ENCODE peak calls at places on chromosomes 12 and 14, in ten cellular contexts. Z, U, S, F, D, E, R, C, L and H are unnamed samples. For H3K4me1, the result is how much of the 10 kb centered on the place peaks cover.

GRCh38 chr12:54413284-54414190 is 5.5 kb downstream of the ITGA5 start:
- DNase-seq in Z (no peak), U (peak), S (no peak), F (peak), D (no peak), E (peak), R (no peak), C (no peak), L (no peak), H (no peak)

GRCh38 chr12:10368206-10369171 is 21.4 kb downstream of the KLRK1 start:
- DNase-seq in Z (peak), U (no peak), S (no peak), F (no peak), D (no peak), E (no peak), R (no peak), C (peak), L (no peak), H (no peak)

GRCh38 chr12:105705765-105706164 is 375.3 kb downstream of the C12orf75 start:
- DNase-seq in Z (no peak), U (peak), S (peak), F (peak), D (no peak), E (peak), R (peak), C (peak), L (peak), H (peak)

GRCh38 chr12:73308747-73309146 is 1036.6 kb downstream of the TRHDE start:
- DNase-seq in Z (no peak), U (no peak), S (no peak), F (no peak), D (no peak), E (no peak), R (no peak), C (no peak), L (no peak), H (no peak)

GRCh38 chr14:34461334-34462131 is 507 bp downstream of the SPTSSA start:
- DNase-seq in Z (no peak), U (peak), S (peak), F (peak), D (peak), E (peak), R (peak), C (peak), L (peak), H (peak)

GRCh38 chr12:32698285-32698684 is 19.2 kb downstream of the DNM1L start:
- DNase-seq in Z (no peak), U (no peak), S (no peak), F (no peak), D (no peak), E (no peak), R (no peak), C (no peak), L (no peak), H (no peak)

GRCh38 chr12:67701121-67701520 is 52.6 kb downstream of the DYRK2 start:
- DNase-seq in Z (no peak), U (no peak), S (peak), F (no peak), D (no peak), E (no peak), R (no peak), C (no peak), L (no peak), H (no peak)

GRCh38 chr14:92040431-92041040 is 677 bp upstream of the TRIP11 start:
- DNase-seq in Z (no peak), U (peak), S (peak), F (peak), D (no peak), E (peak), R (peak), C (no peak), L (peak), H (no peak)

GRCh38 chr12:119375619-119376018 is 41.1 kb downstream of the CCDC60 start:
- DNase-seq in Z (no peak), U (peak), S (no peak), F (no peak), D (no peak), E (no peak), R (no peak), C (no peak), L (no peak), H (no peak)
- H3K4me1 ChIP-seq in Z (under half), U (under half), S (under half), F (under half), D (under half), E (under half), R (under half), C (under half), L (under half), H (under half)

GRCh38 chr12:114403044-114403689 is 2.8 kb downstream of the TBX5 start:
- DNase-seq in Z (peak), U (no peak), S (peak), F (no peak), D (no peak), E (no peak), R (no peak), C (no peak), L (no peak), H (no peak)
- TF ChIP-seq CTCF in Z (no peak), U (no peak), S (peak), F (no peak), D (peak), E (no peak), R (no peak), C (no peak), L (no peak), H (no peak)

DNA sequence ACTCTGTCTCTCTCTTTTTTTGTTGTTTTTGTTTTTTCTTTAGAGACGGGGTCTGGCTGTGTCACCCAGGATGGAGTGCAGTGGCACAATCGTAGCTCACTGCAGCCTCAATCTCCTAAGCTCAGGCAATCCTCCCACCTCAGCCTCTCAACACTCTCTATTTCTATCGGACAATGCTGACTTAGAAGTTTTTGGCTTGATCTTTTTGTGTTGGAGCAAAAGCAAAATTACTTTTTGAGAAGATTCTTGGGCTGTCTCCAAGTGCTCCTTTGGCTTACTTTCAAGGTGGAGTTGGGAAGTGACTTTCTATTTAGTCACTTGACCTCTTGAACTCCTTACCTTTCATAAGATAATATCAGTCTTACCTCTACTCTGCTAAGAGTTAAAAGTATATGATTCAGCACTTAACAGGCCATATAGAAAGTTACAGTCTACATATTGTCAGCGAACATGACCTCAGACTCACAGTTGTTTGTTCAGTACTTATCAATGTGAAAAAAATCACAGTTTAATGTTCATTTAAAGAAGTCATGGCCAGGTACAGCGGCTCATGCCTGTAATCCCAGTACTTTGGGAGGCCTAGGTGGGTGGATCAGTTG is 15.4 kb upstream of the MIA2 start:
- DNase-seq in Z (no peak), U (no peak), S (peak), F (no peak), D (no peak), E (no peak), R (peak), C (no peak), L (peak), H (peak)
- TF ChIP-seq POLR2A in Z (no peak), U (no peak), S (no peak), F (no peak), D (no peak), E (no peak), R (no peak), C (no peak), L (no peak), H (no peak)

GRCh38 chr12:75587340-75588106 is 76.1 kb upstream of the KRR1 start:
- DNase-seq in Z (no peak), U (no peak), S (peak), F (no peak), D (no peak), E (no peak), R (no peak), C (no peak), L (no peak), H (no peak)

GRCh38 chr12:75592638-75593335 is 81.4 kb upstream of the KRR1 start:
- DNase-seq in Z (no peak), U (no peak), S (no peak), F (no peak), D (no peak), E (no peak), R (no peak), C (no peak), L (no peak), H (no peak)

GRCh38 chr12:75591628-75592027 is 80.2 kb upstream of the KRR1 start:
- DNase-seq in Z (no peak), U (no peak), S (peak), F (no peak), D (no peak), E (no peak), R (no peak), C (no peak), L (no peak), H (no peak)

GRCh38 chr12:75592086-75592485 is 80.7 kb upstream of the KRR1 start:
- DNase-seq in Z (no peak), U (no peak), S (no peak), F (no peak), D (no peak), E (no peak), R (no peak), C (no peak), L (no peak), H (no peak)

GRCh38 chr12:75589801-75590200 is 78.4 kb upstream of the KRR1 start:
- DNase-seq in Z (no peak), U (no peak), S (no peak), F (no peak), D (no peak), E (no peak), R (no peak), C (no peak), L (no peak), H (no peak)
- H3K4me1 ChIP-seq in Z (under half), U (under half), S (under half), F (under half), D (under half), E (under half), R (under half), C (under half), L (under half), H (under half)

GRCh38 chr14:43540948-43541347 is 966.1 kb downstream of the FSCB start:
- DNase-seq in Z (peak), U (no peak), S (no peak), F (no peak), D (no peak), E (no peak), R (no peak), C (no peak), L (peak), H (no peak)
- TF ChIP-seq CTCF in Z (no peak), U (no peak), S (no peak), F (no peak), D (no peak), E (no peak), R (no peak), C (no peak), L (no peak), H (no peak)

DNA sequence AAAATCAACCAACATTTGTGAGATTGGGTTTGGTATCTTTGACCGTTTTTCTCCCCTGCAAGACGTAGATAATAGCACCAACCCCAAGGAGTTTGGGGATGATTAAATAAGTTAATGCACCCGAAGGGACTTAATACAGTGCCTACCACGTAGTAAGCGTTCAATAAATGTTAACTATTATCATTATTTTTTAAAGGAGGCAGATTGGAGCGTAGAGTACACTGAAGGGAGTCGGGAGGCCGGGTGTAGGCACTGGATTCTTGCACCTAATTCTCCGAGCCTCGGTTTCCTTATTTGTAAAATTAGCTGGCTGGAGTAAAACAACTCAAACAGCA is 367 bp upstream of the FRS2 start:
- DNase-seq in Z (no peak), U (no peak), S (no peak), F (no peak), D (no peak), E (no peak), R (no peak), C (no peak), L (no peak), H (no peak)
- TF ChIP-seq POLR2A in Z (no peak), U (no peak), S (no peak), F (no peak), D (no peak), E (no peak), R (no peak), C (no peak), L (no peak), H (no peak)

DNA sequence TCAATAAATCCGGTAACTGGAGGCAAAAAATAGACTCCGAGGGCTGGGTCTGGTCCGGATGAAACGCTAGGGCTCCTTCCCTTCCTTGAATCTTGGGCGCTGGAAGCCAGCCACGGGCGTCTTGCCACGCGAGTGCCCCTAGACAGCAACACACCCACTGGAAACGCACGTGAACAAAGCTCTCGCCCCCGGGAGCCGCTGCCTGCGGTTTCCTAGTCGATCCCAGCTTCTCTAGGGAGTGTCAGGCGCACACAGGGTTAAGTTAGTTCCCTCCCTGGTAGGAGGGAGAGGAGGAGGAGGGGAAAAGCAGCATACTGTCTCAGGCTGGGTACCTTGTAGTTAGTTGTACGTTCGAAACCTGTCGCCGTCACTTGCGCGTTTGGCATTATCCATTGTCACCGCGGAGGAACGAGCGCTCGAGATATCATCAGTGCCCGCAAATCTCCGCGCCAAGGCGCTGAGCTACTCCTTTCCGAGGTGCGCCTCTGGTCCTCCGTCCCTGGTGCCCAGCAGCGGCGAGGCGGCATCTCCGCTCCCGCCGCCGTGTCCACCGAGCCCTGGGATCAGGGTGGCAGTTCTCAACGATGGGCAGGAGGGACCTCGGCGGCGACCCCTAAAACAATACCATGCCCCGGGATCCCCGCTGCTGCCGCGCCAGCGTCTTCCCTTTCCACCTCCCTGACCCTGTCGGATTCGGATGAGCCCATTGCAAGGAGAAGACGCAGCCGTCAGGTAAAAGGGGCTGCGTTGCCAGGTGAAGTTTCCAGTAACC is at the start of gene FLRT2:
- DNase-seq in Z (peak), U (peak), S (peak), F (peak), D (peak), E (no peak), R (peak), C (peak), L (peak), H (peak)
- H3K4me1 ChIP-seq in Z (half or more), U (under half), S (under half), F (half or more), D (half or more), E (under half), R (under half), C (under half), L (under half), H (under half)

DNA sequence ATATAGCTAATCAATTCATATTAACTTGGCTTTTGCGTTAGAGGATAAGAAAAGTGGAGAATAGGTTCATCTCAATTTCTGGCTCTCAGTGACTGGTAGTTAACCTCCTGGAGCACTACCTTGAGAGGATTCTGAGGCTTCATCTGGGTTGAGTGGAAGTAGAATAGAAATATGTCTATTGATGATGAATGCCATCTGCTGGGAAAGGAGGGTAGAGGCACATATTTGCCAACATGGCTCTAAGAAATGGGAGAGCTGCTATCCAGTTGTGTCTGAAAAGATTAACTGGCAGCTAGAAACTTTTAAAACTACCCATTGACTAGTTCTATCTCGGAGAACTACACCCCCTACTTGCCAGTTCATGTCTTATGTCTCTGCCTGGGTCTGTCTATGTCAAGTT is 530.1 kb downstream of the NRXN3 start:
- DNase-seq in Z (no peak), U (no peak), S (no peak), F (no peak), D (no peak), E (no peak), R (no peak), C (no peak), L (peak), H (no peak)
- TF ChIP-seq CTCF in Z (no peak), U (no peak), S (no peak), F (no peak), D (no peak), E (no peak), R (no peak), C (no peak), L (no peak), H (no peak)

DNA sequence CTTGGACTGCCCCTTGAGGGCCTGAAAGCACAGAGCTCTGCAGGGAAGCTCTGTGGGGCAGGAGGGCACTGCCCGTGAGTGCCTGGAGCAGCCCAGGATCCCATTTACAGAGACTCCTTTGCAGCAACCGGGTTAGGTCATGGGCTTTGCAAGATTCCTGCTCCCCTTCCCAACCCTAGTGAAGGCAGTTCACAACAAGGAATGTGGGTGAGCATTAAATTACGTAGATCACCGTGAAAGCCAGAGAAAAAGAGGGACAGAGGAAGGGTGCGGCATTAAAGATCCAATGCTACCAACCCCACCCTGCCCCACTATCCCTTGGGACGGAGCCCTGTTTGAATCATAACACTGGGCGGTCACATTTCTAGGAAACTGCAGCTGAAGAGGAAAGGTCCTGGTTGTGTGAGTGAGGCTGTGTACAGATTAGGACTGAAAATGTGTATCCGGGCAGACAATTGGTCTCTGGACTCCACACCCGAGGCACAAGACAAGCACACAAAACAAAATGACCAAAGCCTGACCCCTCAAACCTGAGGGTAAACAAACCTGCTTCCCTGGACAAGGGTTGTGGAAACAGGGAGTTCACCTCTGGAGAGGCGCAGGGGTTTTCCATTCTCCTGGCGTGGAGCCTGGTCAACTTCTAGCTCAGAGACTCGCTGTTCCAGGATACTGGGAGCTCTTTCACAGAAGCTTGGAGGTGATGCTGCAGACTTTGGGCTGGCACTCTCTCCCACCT is 16.8 kb downstream of the NINJ2 start:
- DNase-seq in Z (no peak), U (peak), S (no peak), F (peak), D (no peak), E (no peak), R (no peak), C (peak), L (peak), H (peak)
- TF ChIP-seq POLR2A in Z (no peak), U (no peak), S (no peak), F (no peak), D (peak), E (no peak), R (no peak), C (no peak), L (no peak), H (no peak)